ENCODE peak calls at places on chromosome 6, in eight cellular contexts. P, H, U, A, T, J, X and D are unnamed samples.

GRCh38 chr6:51529240-51529639 is 558.2 kb downstream of the PKHD1 start:
- DNase-seq in X (no peak), A (no peak), T (no peak), P (no peak), U (no peak), J (no peak), H (no peak), D (no peak)

GRCh38 chr6:29661071-29661470 is 4.2 kb downstream of the MOG start:
- DNase-seq in U (no peak), P (no peak), H (no peak), X (no peak), A (no peak), J (no peak), T (no peak), D (no peak)

GRCh38 chr6:45326698-45327417 is 1.3 kb upstream of the RUNX2 start:
- DNase-seq in X (no peak), H (no peak), J (no peak), A (no peak), T (no peak), U (no peak), P (no peak), D (no peak)

GRCh38 chr6:149127212-149127611 is 190.3 kb upstream of the TAB2 start:
- DNase-seq in H (no peak), P (no peak), X (no peak), J (peak), A (no peak), U (peak), T (no peak), D (no peak)

GRCh38 chr6:26216886-26217713 is 129.9 kb downstream of the HFE start:
- DNase-seq in J (peak), U (peak), T (peak), A (peak), P (no peak), X (peak), H (peak), D (no peak)

GRCh38 chr6:106194949-106195919 is 109.1 kb downstream of the PRDM1 start:
- DNase-seq in J (peak), X (no peak), H (no peak), U (peak), A (no peak), T (no peak), P (peak), D (peak)

GRCh38 chr6:82862543-82862942 is 203.1 kb downstream of the UBE3D start:
- DNase-seq in P (no peak), X (no peak), H (no peak), T (no peak), A (no peak), U (peak), J (peak), D (no peak)

GRCh38 chr6:167515873-167516507 is 191.1 kb downstream of the TTLL2 start:
- DNase-seq in A (no peak), P (no peak), H (no peak), J (no peak), T (no peak), U (no peak), X (no peak), D (no peak)

GRCh38 chr6:121726596-121726995 is 291.1 kb downstream of the GJA1 start:
- DNase-seq in X (no peak), U (no peak), T (no peak), A (no peak), P (no peak), H (no peak), J (no peak), D (no peak)